ENCODE peak calls at places on chromosome 10, in six cellular contexts. Z, D, O, V, F and U are unnamed samples.

GRCh38 chr10:62562101-62562500 is 187.9 kb downstream of the ZNF365 start:
- DNase-seq in Z (no peak), D (peak), O (no peak), V (no peak), F (no peak), U (no peak)

GRCh38 chr10:113397031-113397430 is 155.8 kb upstream of the HABP2 start:
- DNase-seq in Z (no peak), D (no peak), O (no peak), V (no peak), F (no peak), U (no peak)

GRCh38 chr10:8365935-8366911 is 311.7 kb downstream of the GATA3 start:
- DNase-seq in Z (peak), D (peak), O (peak), V (peak), F (no peak), U (no peak)

GRCh38 chr10:38038932-38039245 is 28.4 kb downstream of the ZNF33A start:
- DNase-seq in Z (no peak), D (no peak), O (no peak), V (no peak), F (no peak), U (no peak)

GRCh38 chr10:4395731-4396130 is 430.3 kb upstream of the AKR1E2 start:
- DNase-seq in Z (no peak), D (no peak), O (no peak), V (no peak), F (no peak), U (no peak)

GRCh38 chr10:26457088-26457487 is 18.9 kb downstream of the APBB1IP start:
- DNase-seq in Z (no peak), D (no peak), O (peak), V (no peak), F (no peak), U (no peak)

GRCh38 chr10:126250527-126251310 is 137.6 kb downstream of the ADAM12 start:
- DNase-seq in Z (no peak), D (peak), O (no peak), V (no peak), F (no peak), U (no peak)

GRCh38 chr10:17209931-17210330 is 8.5 kb upstream of the TRDMT1 start:
- DNase-seq in Z (no peak), D (no peak), O (no peak), V (no peak), F (no peak), U (no peak)

GRCh38 chr10:48206470-48207250 is 67.8 kb downstream of the FRMPD2 start:
- DNase-seq in Z (no peak), D (no peak), O (no peak), V (no peak), F (no peak), U (no peak)

GRCh38 chr10:74047871-74048270 is 50.0 kb downstream of the VCL start:
- DNase-seq in Z (no peak), D (peak), O (no peak), V (no peak), F (no peak), U (no peak)

GRCh38 chr10:14952851-14953451 is 945 bp downstream of the DCLRE1C start:
- DNase-seq in Z (no peak), D (no peak), O (no peak), V (no peak), F (no peak), U (no peak)

GRCh38 chr10:127418536-127419168 is 130.5 kb upstream of the NPS start:
- DNase-seq in Z (no peak), D (no peak), O (no peak), V (no peak), F (no peak), U (no peak)

GRCh38 chr10:23053036-23053435 is 42.3 kb upstream of the MSRB2 start:
- DNase-seq in Z (no peak), D (peak), O (no peak), V (peak), F (no peak), U (no peak)

GRCh38 chr10:75971402-75972211 is 540.2 kb downstream of the LRMDA start:
- DNase-seq in Z (no peak), D (peak), O (no peak), V (no peak), F (no peak), U (no peak)

GRCh38 chr10:93204494-93205485 is 131.1 kb downstream of the CYP26A1 start:
- DNase-seq in Z (no peak), D (no peak), O (no peak), V (no peak), F (no peak), U (no peak)

GRCh38 chr10:121696854-121697253 is 98.6 kb upstream of the FGFR2 start:
- DNase-seq in Z (peak), D (no peak), O (no peak), V (no peak), F (no peak), U (peak)

GRCh38 chr10:21516270-21517131 is 9.0 kb downstream of the SKIDA1 start:
- DNase-seq in Z (peak), D (peak), O (peak), V (peak), F (peak), U (no peak)

GRCh38 chr10:75803816-75804576 is 372.6 kb downstream of the LRMDA start:
- DNase-seq in Z (no peak), D (no peak), O (no peak), V (no peak), F (no peak), U (no peak)

GRCh38 chr10:29714096-29714874 is 79.5 kb upstream of the SVIL start:
- DNase-seq in Z (no peak), D (peak), O (no peak), V (peak), F (no peak), U (no peak)

GRCh38 chr10:4765428-4765827 is 60.6 kb upstream of the AKR1E2 start:
- DNase-seq in Z (no peak), D (no peak), O (no peak), V (no peak), F (no peak), U (no peak)

GRCh38 chr10:817371-817770 is 114.1 kb downstream of the LARP4B start:
- DNase-seq in Z (no peak), D (no peak), O (no peak), V (no peak), F (no peak), U (no peak)

GRCh38 chr10:3272300-3272699 is 99.7 kb upstream of the PITRM1 start:
- DNase-seq in Z (no peak), D (no peak), O (no peak), V (no peak), F (no peak), U (no peak)

GRCh38 chr10:21355591-21356011 is 169.9 kb downstream of the SKIDA1 start:
- DNase-seq in Z (no peak), D (peak), O (no peak), V (peak), F (no peak), U (no peak)

GRCh38 chr10:52004342-52004949 is 305.1 kb upstream of the CSTF2T start:
- DNase-seq in Z (no peak), D (peak), O (peak), V (peak), F (no peak), U (no peak)

GRCh38 chr10:46524471-46525176 is 31.8 kb downstream of the GPRIN2 start:
- DNase-seq in Z (peak), D (peak), O (no peak), V (peak), F (peak), U (no peak)

GRCh38 chr10:101625821-101626412 is 37.8 kb downstream of the DPCD start:
- DNase-seq in Z (no peak), D (no peak), O (no peak), V (no peak), F (no peak), U (no peak)

GRCh38 chr10:91194497-91195179 is 25.8 kb upstream of the PCGF5 start:
- DNase-seq in Z (peak), D (peak), O (no peak), V (no peak), F (no peak), U (no peak)

GRCh38 chr10:22027666-22028238 is 24.2 kb upstream of the DNAJC1 start:
- DNase-seq in Z (no peak), D (no peak), O (no peak), V (no peak), F (no peak), U (no peak)

GRCh38 chr10:73576178-73576889 is 14.8 kb downstream of the USP54 start:
- DNase-seq in Z (no peak), D (peak), O (peak), V (no peak), F (no peak), U (no peak)

GRCh38 chr10:11294831-11295230 is 277.2 kb downstream of the CELF2 start:
- DNase-seq in Z (no peak), D (no peak), O (no peak), V (no peak), F (no peak), U (no peak)

GRCh38 chr10:73920084-73920483 is 9.2 kb downstream of the PLAU start:
- DNase-seq in Z (no peak), D (peak), O (no peak), V (peak), F (no peak), U (no peak)

GRCh38 chr10:78868048-78868447 is 200.7 kb upstream of the ZMIZ1 start:
- DNase-seq in Z (no peak), D (no peak), O (no peak), V (no peak), F (no peak), U (no peak)

GRCh38 chr10:132506711-132507466 is 30.7 kb upstream of the INPP5A start:
- DNase-seq in Z (no peak), D (peak), O (no peak), V (no peak), F (peak), U (no peak)

GRCh38 chr10:5583525-5584175 is 58.9 kb downstream of the CALML3 start:
- DNase-seq in Z (no peak), D (peak), O (no peak), V (peak), F (no peak), U (peak)

GRCh38 chr10:33073641-33074410 is 115.8 kb upstream of the ITGB1 start:
- DNase-seq in Z (no peak), D (peak), O (no peak), V (no peak), F (no peak), U (no peak)
- TF ChIP-seq CTCF in Z (no peak), D (no peak), O (peak), V (no peak), F (no peak), U (no peak)

GRCh38 chr10:24393206-24393605 is 184.3 kb downstream of the KIAA1217 start:
- DNase-seq in Z (no peak), D (no peak), O (no peak), V (no peak), F (no peak), U (no peak)

GRCh38 chr10:24397662-24398061 is 188.7 kb downstream of the KIAA1217 start:
- DNase-seq in Z (no peak), D (no peak), O (no peak), V (no peak), F (no peak), U (no peak)

GRCh38 chr10:24390746-24391145 is 181.8 kb downstream of the KIAA1217 start:
- DNase-seq in Z (no peak), D (no peak), O (no peak), V (no peak), F (no peak), U (no peak)

GRCh38 chr10:24394479-24395190 is 185.7 kb downstream of the KIAA1217 start:
- DNase-seq in Z (no peak), D (no peak), O (no peak), V (no peak), F (no peak), U (no peak)

DNA sequence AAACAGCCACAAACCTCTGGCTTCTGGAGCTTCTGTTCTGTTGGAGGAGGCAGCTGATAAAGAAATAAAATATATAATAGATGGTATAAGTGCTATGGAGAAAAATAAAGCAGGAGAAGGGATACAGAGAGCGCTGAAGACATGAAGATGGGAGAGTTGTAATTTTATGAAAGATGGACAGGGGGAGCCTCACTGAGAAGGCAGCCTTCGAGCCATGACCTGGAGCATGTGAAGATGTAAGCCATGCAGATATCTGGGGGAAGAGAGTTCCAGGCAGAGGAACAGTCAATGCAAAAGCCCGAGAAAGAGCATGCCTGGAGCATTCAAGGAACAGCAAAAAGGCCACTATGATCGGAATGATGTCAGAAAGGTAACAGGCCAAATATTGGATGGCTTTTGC is 187.5 kb downstream of the KIAA1217 start:
- DNase-seq in Z (no peak), D (peak), O (no peak), V (no peak), F (no peak), U (no peak)
- TF ChIP-seq CTCF in Z (no peak), D (peak), O (peak), V (no peak), F (no peak), U (no peak)

GRCh38 chr10:99236627-99237309 is 1.1 kb upstream of the HPSE2 start:
- DNase-seq in Z (no peak), D (no peak), O (no peak), V (no peak), F (no peak), U (no peak)

GRCh38 chr10:99234739-99235468 is 748 bp downstream of the HPSE2 start:
- DNase-seq in Z (no peak), D (peak), O (no peak), V (no peak), F (no peak), U (no peak)

GRCh38 chr10:99235872-99236626 is 397 bp upstream of the HPSE2 start:
- DNase-seq in Z (no peak), D (peak), O (no peak), V (no peak), F (no peak), U (no peak)

GRCh38 chr10:99234067-99234738 is 1.4 kb downstream of the HPSE2 start:
- DNase-seq in Z (peak), D (peak), O (peak), V (peak), F (no peak), U (peak)

DNA sequence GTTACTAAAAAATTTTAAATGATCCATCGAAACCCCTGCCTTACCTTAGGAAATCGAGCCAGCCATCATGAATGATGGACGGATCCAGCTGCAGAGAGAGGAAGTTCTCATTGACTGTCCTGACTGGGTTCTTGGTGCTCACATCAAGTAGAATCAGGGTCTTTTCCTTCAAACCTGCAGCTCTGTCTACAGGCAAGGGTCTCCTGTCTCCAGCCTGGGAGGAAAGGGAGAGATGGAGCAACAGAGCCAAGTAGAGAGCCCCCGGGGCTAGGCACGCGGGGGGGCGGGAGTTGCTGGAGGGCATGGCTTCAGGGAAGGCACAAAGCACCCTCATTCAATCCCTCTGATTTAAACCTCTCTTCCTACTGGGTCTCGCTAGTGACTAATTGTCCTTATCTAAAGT is at the start of gene HPSE2:
- DNase-seq in Z (no peak), D (peak), O (no peak), V (no peak), F (no peak), U (peak)
- TF ChIP-seq CTCF in Z (no peak), D (no peak), O (no peak), V (no peak), F (no peak), U (no peak)

GRCh38 chr10:89458289-89458688 is 43.9 kb downstream of the IFIT5 start:
- DNase-seq in Z (no peak), D (peak), O (no peak), V (peak), F (no peak), U (no peak)

GRCh38 chr10:89450901-89451300 is 36.5 kb downstream of the IFIT5 start:
- DNase-seq in Z (no peak), D (no peak), O (no peak), V (no peak), F (no peak), U (no peak)

GRCh38 chr10:89458760-89459159 is 44.4 kb downstream of the IFIT5 start:
- DNase-seq in Z (no peak), D (peak), O (no peak), V (no peak), F (no peak), U (no peak)

GRCh38 chr10:89452193-89452592 is 37.8 kb downstream of the IFIT5 start:
- DNase-seq in Z (no peak), D (no peak), O (no peak), V (no peak), F (no peak), U (no peak)

DNA sequence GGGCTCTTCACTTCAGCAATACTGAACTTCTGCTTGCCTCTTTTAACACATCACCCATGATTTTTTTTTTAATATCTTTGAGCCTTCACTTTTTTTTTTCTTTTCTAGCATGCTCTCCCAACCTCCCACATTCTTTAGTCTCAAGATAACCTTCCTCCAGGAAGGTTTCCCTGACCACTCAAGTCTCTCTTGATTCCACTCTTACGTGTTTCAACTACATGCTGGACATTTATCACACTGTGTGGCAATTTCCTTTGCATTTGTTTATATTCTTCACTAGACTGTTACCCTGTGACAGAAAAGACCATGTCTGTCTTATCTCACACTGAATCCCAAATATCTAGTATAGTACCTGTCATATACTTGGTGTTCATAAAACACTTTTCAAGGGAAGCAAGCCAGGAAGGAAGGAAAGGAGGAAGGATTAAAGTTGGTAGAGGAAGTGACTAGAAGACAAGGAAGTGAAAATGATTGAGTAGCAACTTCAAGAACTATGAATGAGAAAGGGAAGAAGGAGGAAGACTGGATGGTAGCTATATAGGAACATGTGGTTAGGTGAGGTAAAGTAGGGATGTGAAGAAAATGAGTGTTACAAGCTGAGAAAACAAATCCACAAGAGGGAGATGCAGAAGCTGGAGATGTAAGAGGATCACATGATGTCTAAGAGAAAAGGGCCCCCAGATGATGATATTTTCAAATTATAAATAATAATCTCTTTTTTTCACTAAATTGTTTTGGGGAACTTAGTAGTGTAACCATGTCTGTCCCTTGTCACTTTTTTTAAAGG is 40.4 kb downstream of the IFIT5 start:
- DNase-seq in Z (no peak), D (peak), O (no peak), V (no peak), F (no peak), U (no peak)
- TF ChIP-seq CTCF in Z (no peak), D (no peak), O (no peak), V (no peak), F (no peak), U (no peak)

GRCh38 chr10:34677591-34677990 is 137.5 kb downstream of the PARD3 start:
- DNase-seq in Z (no peak), D (no peak), O (no peak), V (no peak), F (no peak), U (no peak)
- TF ChIP-seq CTCF in Z (no peak), D (no peak), O (peak), V (no peak), F (no peak), U (peak)

GRCh38 chr10:1923586-1923985 is 186.3 kb upstream of the ADARB2 start:
- DNase-seq in Z (no peak), D (no peak), O (no peak), V (no peak), F (no peak), U (no peak)
- TF ChIP-seq CTCF in Z (no peak), D (no peak), O (no peak), V (no peak), F (no peak), U (no peak)